ENCODE peak calls at places on chromosomes 5 and 9, in five cellular contexts. J is cardiac muscle cell, B is upper lobe of right lung, E is Peyer's patch, X is ovary. G is an unnamed sample. For H3K36me3, the result is how much of the 10 kb centered on the place peaks cover.

GRCh38 chr5:148336704-148337435 is 1.5 kb downstream of the SPINK9 start:
- DNase-seq in J (no peak), B (no peak), E (no peak), X (no peak), G (no peak)

GRCh38 chr9:129709471-129710460 is 43.1 kb downstream of the PTGES start:
- DNase-seq in J (no peak), B (no peak), E (no peak), X (no peak), G (no peak)

GRCh38 chr9:81522721-81523551 is 166.4 kb downstream of the TLE1 start:
- DNase-seq in J (peak), B (no peak), E (no peak), X (no peak), G (peak)

GRCh38 chr5:98341038-98341710 is 432.3 kb upstream of the RGMB start:
- DNase-seq in J (peak), B (no peak), E (no peak), X (no peak), G (no peak)

GRCh38 chr9:113569472-113570060 is 106.0 kb downstream of the RGS3 start:
- DNase-seq in J (no peak), B (no peak), E (peak), X (no peak), G (peak)

GRCh38 chr5:40652441-40653220 is 27.1 kb upstream of the PTGER4 start:
- DNase-seq in J (no peak), B (no peak), E (no peak), X (no peak), G (no peak)

GRCh38 chr9:16787724-16788123 is 82.7 kb downstream of the BNC2 start:
- DNase-seq in J (no peak), B (no peak), E (no peak), X (no peak), G (no peak)

GRCh38 chr5:62460578-62460983 is 48.0 kb downstream of the IPO11 start:
- DNase-seq in J (peak), B (no peak), E (no peak), X (no peak), G (no peak)

GRCh38 chr5:176593273-176593869 is 16.6 kb downstream of the GPRIN1 start:
- DNase-seq in J (no peak), B (no peak), E (no peak), X (no peak), G (no peak)

GRCh38 chr5:139562847-139563246 is 1.7 kb downstream of the UBE2D2 start:
- DNase-seq in J (no peak), B (no peak), E (no peak), X (no peak), G (no peak)

GRCh38 chr5:8788246-8788645 is 757.6 kb downstream of the SEMA5A start:
- DNase-seq in J (no peak), B (no peak), E (no peak), X (no peak), G (no peak)

GRCh38 chr9:128765499-128765898 is 6.2 kb downstream of the ZER1 start:
- DNase-seq in J (no peak), B (no peak), E (no peak), X (no peak), G (no peak)

GRCh38 chr9:81389569-81389993 is 299.8 kb downstream of the TLE1 start:
- DNase-seq in J (peak), B (no peak), E (peak), X (peak), G (no peak)

GRCh38 chr5:74199005-74199404 is 441.5 kb downstream of the ENC1 start:
- DNase-seq in J (peak), B (no peak), E (no peak), X (no peak), G (no peak)

GRCh38 chr9:76718166-76718565 is 46.1 kb upstream of the PCA3 start:
- DNase-seq in J (no peak), B (no peak), E (no peak), X (no peak), G (no peak)

GRCh38 chr5:161167001-161167765 is 315.2 kb upstream of the ATP10B start:
- DNase-seq in J (no peak), B (no peak), E (no peak), X (no peak), G (no peak)

GRCh38 chr5:67431191-67431590 is 234.6 kb upstream of the CD180 start:
- DNase-seq in J (no peak), B (no peak), E (no peak), X (no peak), G (no peak)

GRCh38 chr5:156094001-156094400 is 233.0 kb upstream of the SGCD start:
- DNase-seq in J (no peak), B (no peak), E (no peak), X (no peak), G (no peak)

GRCh38 chr5:112228672-112229071 is 190.4 kb downstream of the EPB41L4A start:
- DNase-seq in J (peak), B (peak), E (peak), X (peak), G (peak)

GRCh38 chr5:36073595-36074216 is 7.0 kb upstream of the UGT3A2 start:
- DNase-seq in J (peak), B (no peak), E (no peak), X (no peak), G (no peak)

GRCh38 chr9:127943746-127944145 is 6.1 kb upstream of the DPM2 start:
- DNase-seq in J (peak), B (peak), E (peak), X (peak), G (peak)

GRCh38 chr5:6753851-6754250 is 40.6 kb downstream of the TENT4A start:
- DNase-seq in J (no peak), B (peak), E (no peak), X (peak), G (no peak)
- H3K36me3 ChIP-seq in J (half or more), B (half or more), E (under half), X (under half), G (under half)

DNA sequence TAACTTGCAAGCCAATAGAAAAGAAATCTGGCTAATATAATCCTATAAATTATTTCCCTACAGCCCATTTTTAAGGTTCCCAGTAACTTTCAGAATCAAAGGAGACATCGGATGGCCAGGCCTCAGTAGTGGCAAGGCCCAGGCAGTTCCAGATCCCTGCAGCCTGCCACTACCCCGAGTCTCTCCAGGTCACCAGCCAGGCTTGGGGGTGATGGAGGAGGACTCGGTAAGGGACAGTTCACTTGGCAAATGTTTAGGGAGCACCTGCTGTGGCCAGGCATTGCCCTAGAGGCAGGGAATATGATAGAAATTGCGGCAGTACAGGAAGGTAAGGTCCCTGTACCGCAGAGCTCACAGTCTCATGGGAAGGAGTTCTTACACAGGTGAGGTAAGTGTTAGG is 15.2 kb upstream of the LTC4S start:
- DNase-seq in J (no peak), B (no peak), E (no peak), X (no peak), G (no peak)
- H3K36me3 ChIP-seq in J (under half), B (under half), E (under half), X (under half), G (under half)

GRCh38 chr5:1511037-1511436 is 12.7 kb downstream of the LPCAT1 start:
- DNase-seq in J (no peak), B (peak), E (peak), X (peak), G (peak)
- H3K36me3 ChIP-seq in J (under half), B (under half), E (under half), X (under half), G (under half)

GRCh38 chr5:78927657-78928282 is 57.3 kb downstream of the ARSB start:
- DNase-seq in J (peak), B (no peak), E (no peak), X (no peak), G (no peak)
- H3K36me3 ChIP-seq in J (under half), B (under half), E (under half), X (under half), G (under half)

GRCh38 chr9:19376931-19377330 is 3.1 kb downstream of the RPS6 start:
- DNase-seq in J (no peak), B (no peak), E (no peak), X (no peak), G (no peak)

GRCh38 chr9:19379697-19380046 is 364 bp downstream of the RPS6 start:
- DNase-seq in J (peak), B (no peak), E (peak), X (no peak), G (peak)

GRCh38 chr9:19379283-19379682 is 753 bp downstream of the RPS6 start:
- DNase-seq in J (no peak), B (no peak), E (no peak), X (no peak), G (no peak)

GRCh38 chr9:19378647-19379046 is 1.4 kb downstream of the RPS6 start:
- DNase-seq in J (no peak), B (no peak), E (no peak), X (no peak), G (no peak)

DNA sequence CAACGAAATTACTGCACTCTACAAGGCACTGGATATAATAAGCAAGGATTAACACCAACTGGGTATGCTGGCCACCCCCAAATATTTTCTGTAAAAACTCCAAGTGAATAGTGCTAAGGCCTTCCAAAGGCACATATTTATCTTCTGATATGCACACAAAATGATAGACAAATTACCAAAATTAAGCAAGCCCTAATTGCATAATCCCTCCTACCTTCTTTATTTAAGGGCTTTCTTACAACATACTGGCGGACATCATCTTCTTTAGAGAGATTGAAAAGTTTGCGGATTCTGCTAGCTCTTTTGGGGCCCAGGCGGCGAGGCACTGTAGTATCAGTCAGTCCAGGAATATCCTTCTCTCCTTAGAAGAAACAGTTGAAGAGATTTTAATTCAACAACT is 1.9 kb downstream of the RPS6 start:
- DNase-seq in J (no peak), B (no peak), E (no peak), X (no peak), G (no peak)
- H3K36me3 ChIP-seq in J (under half), B (half or more), E (under half), X (under half), G (under half)